ENCODE peak calls at places on chromosomes 1 and 21, in ten cellular contexts. M is amniotic stem cell; D is activated CD4-positive, alpha-beta T cell treated with anti-CD3 and anti-CD28 coated beads, Interleukin-2, amount 50 U/mL, for 24 hours; X is AG10803; B is astrocyte of the spinal cord; H is GM04504; P is brain microvascular endothelial cell; L is NCI-H1092; Z is neural progenitor cell; G is GOT3. T is an unnamed sample.

GRCh38 chr1:38958967-38959366 is 17.3 kb upstream of the RHBDL2 start:
- DNase-seq in M (no peak), D (no peak), X (peak), B (peak), H (no peak), P (peak), L (no peak), Z (no peak), G (no peak), T (no peak)

GRCh38 chr1:1906185-1907097 is 8.6 kb upstream of the CALML6 start:
- DNase-seq in M (peak), D (peak), X (peak), B (peak), H (peak), P (peak), L (no peak), Z (peak), G (peak), T (peak)

GRCh38 chr1:99217599-99217998 is 46.7 kb upstream of the PLPPR4 start:
- DNase-seq in M (no peak), D (no peak), X (no peak), B (no peak), H (no peak), P (no peak), L (no peak), Z (no peak), G (no peak), T (no peak)

GRCh38 chr1:207027221-207027777 is 5.3 kb downstream of the C1orf116 start:
- DNase-seq in M (no peak), D (no peak), X (no peak), B (peak), H (no peak), P (peak), L (no peak), Z (no peak), G (no peak), T (no peak)

GRCh38 chr1:228271701-228272251 is 63.9 kb downstream of the OBSCN start:
- DNase-seq in M (no peak), D (no peak), X (no peak), B (no peak), H (no peak), P (no peak), L (no peak), Z (no peak), G (no peak), T (no peak)

GRCh38 chr1:94236630-94237290 is 624 bp downstream of the ARHGAP29 start:
- DNase-seq in M (no peak), D (no peak), X (peak), B (peak), H (peak), P (no peak), L (peak), Z (peak), G (no peak), T (no peak)

GRCh38 chr1:170665625-170666024 is 1.7 kb downstream of the PRRX1 start:
- DNase-seq in M (no peak), D (no peak), X (peak), B (peak), H (no peak), P (peak), L (no peak), Z (peak), G (no peak), T (no peak)

GRCh38 chr21:42461881-42462877 is 33.8 kb downstream of the RSPH1 start:
- DNase-seq in M (no peak), D (no peak), X (no peak), B (no peak), H (no peak), P (no peak), L (peak), Z (no peak), G (no peak), T (peak)

GRCh38 chr1:166151804-166152203 is 15.0 kb downstream of the FAM78B start:
- DNase-seq in M (no peak), D (no peak), X (no peak), B (no peak), H (no peak), P (no peak), L (no peak), Z (no peak), G (no peak), T (no peak)

GRCh38 chr1:212437179-212437798 is 4.6 kb downstream of the NENF start:
- DNase-seq in M (no peak), D (no peak), X (no peak), B (no peak), H (no peak), P (no peak), L (no peak), Z (no peak), G (no peak), T (no peak)

GRCh38 chr1:174700775-174701174 is 253.0 kb downstream of the GPR52 start:
- DNase-seq in M (no peak), D (no peak), X (peak), B (peak), H (peak), P (no peak), L (no peak), Z (no peak), G (no peak), T (no peak)

GRCh38 chr1:56773341-56774066 is 45.7 kb downstream of the FYB2 start:
- DNase-seq in M (no peak), D (no peak), X (peak), B (no peak), H (peak), P (no peak), L (no peak), Z (no peak), G (no peak), T (no peak)

GRCh38 chr21:21973806-21974205 is 975.6 kb downstream of the NCAM2 start:
- DNase-seq in M (no peak), D (no peak), X (no peak), B (peak), H (no peak), P (no peak), L (no peak), Z (peak), G (no peak), T (no peak)

GRCh38 chr1:38257374-38257773 is 210.8 kb upstream of the POU3F1 start:
- DNase-seq in M (no peak), D (no peak), X (no peak), B (no peak), H (no peak), P (no peak), L (no peak), Z (no peak), G (no peak), T (no peak)

GRCh38 chr1:223456747-223457146 is 63.5 kb downstream of the CCDC185 start:
- DNase-seq in M (no peak), D (no peak), X (no peak), B (no peak), H (no peak), P (no peak), L (no peak), Z (no peak), G (no peak), T (no peak)

GRCh38 chr1:11929849-11930248 is 3.6 kb upstream of the KIAA2013 start:
- DNase-seq in M (no peak), D (no peak), X (peak), B (peak), H (no peak), P (no peak), L (peak), Z (no peak), G (no peak), T (no peak)

GRCh38 chr21:46298083-46298412 is 11.9 kb downstream of the YBEY start:
- DNase-seq in M (no peak), D (no peak), X (peak), B (no peak), H (no peak), P (no peak), L (no peak), Z (no peak), G (no peak), T (no peak)

GRCh38 chr1:181206979-181207790 is 118.7 kb downstream of the IER5 start:
- DNase-seq in M (no peak), D (no peak), X (no peak), B (no peak), H (no peak), P (no peak), L (no peak), Z (no peak), G (no peak), T (no peak)

GRCh38 chr1:20119351-20119750 is at the start of gene PLA2G2D:
- DNase-seq in M (no peak), D (no peak), X (no peak), B (no peak), H (no peak), P (no peak), L (no peak), Z (no peak), G (no peak), T (no peak)

GRCh38 chr21:29174607-29175013 is 44.2 kb downstream of the MAP3K7CL start:
- DNase-seq in M (no peak), D (no peak), X (no peak), B (no peak), H (no peak), P (no peak), L (no peak), Z (no peak), G (no peak), T (no peak)

GRCh38 chr1:62912028-62912638 is 128.2 kb downstream of the ATG4C start:
- DNase-seq in M (no peak), D (no peak), X (peak), B (peak), H (no peak), P (peak), L (no peak), Z (peak), G (no peak), T (no peak)

GRCh38 chr21:16070207-16070651 is 340.4 kb downstream of the USP25 start:
- DNase-seq in M (no peak), D (no peak), X (peak), B (peak), H (no peak), P (no peak), L (peak), Z (no peak), G (peak), T (no peak)

GRCh38 chr1:5915587-5916571 is 76.3 kb downstream of the NPHP4 start:
- DNase-seq in M (peak), D (peak), X (peak), B (peak), H (peak), P (peak), L (no peak), Z (peak), G (no peak), T (no peak)

GRCh38 chr1:220990417-220991337 is 111.4 kb downstream of the HLX start:
- DNase-seq in M (peak), D (no peak), X (peak), B (peak), H (no peak), P (peak), L (no peak), Z (no peak), G (no peak), T (no peak)

GRCh38 chr1:224774378-224774777 is 155.1 kb upstream of the DNAH14 start:
- DNase-seq in M (no peak), D (no peak), X (no peak), B (no peak), H (no peak), P (no peak), L (no peak), Z (no peak), G (no peak), T (no peak)

GRCh38 chr1:180247580-180247979 is 17.5 kb downstream of the LHX4 start:
- DNase-seq in M (no peak), D (no peak), X (no peak), B (no peak), H (no peak), P (no peak), L (no peak), Z (no peak), G (no peak), T (no peak)

GRCh38 chr1:226736001-226736907 is 2.8 kb downstream of the ITPKB start:
- DNase-seq in M (no peak), D (no peak), X (no peak), B (peak), H (no peak), P (no peak), L (no peak), Z (peak), G (no peak), T (no peak)

GRCh38 chr1:192477630-192478029 is 97.9 kb upstream of the RGS1 start:
- DNase-seq in M (peak), D (no peak), X (peak), B (peak), H (peak), P (no peak), L (no peak), Z (no peak), G (no peak), T (no peak)

GRCh38 chr1:34696230-34696629 is 58.6 kb upstream of the GJB5 start:
- DNase-seq in M (no peak), D (no peak), X (peak), B (no peak), H (no peak), P (no peak), L (no peak), Z (no peak), G (no peak), T (no peak)

GRCh38 chr1:32998997-32999396 is 34.4 kb upstream of the RNF19B start:
- DNase-seq in M (no peak), D (no peak), X (no peak), B (no peak), H (no peak), P (no peak), L (no peak), Z (no peak), G (no peak), T (no peak)

GRCh38 chr1:2412773-2413494 is 570 bp upstream of the PEX10 start:
- DNase-seq in M (no peak), D (no peak), X (peak), B (no peak), H (peak), P (no peak), L (peak), Z (peak), G (no peak), T (no peak)

GRCh38 chr1:53629101-53629691 is 109.8 kb downstream of the GLIS1 start:
- DNase-seq in M (no peak), D (no peak), X (no peak), B (no peak), H (no peak), P (no peak), L (no peak), Z (no peak), G (no peak), T (no peak)

GRCh38 chr1:76547916-76548315 is 319.4 kb upstream of the ST6GALNAC5 start:
- DNase-seq in M (no peak), D (no peak), X (no peak), B (no peak), H (no peak), P (no peak), L (no peak), Z (peak), G (no peak), T (no peak)

GRCh38 chr1:157272899-157273774 is 134.9 kb upstream of the ETV3 start:
- DNase-seq in M (no peak), D (no peak), X (no peak), B (no peak), H (no peak), P (no peak), L (no peak), Z (no peak), G (no peak), T (no peak)

GRCh38 chr1:209853677-209854076 is 25.9 kb downstream of the UTP25 start:
- DNase-seq in M (no peak), D (no peak), X (no peak), B (no peak), H (no peak), P (no peak), L (no peak), Z (no peak), G (no peak), T (no peak)

GRCh38 chr1:172507741-172508140 is 25.2 kb upstream of the SUCO start:
- DNase-seq in M (no peak), D (no peak), X (no peak), B (no peak), H (no peak), P (no peak), L (no peak), Z (no peak), G (no peak), T (no peak)

GRCh38 chr1:152917794-152918193 is 9.4 kb downstream of the IVL start:
- DNase-seq in M (no peak), D (no peak), X (no peak), B (no peak), H (no peak), P (no peak), L (no peak), Z (no peak), G (no peak), T (no peak)

GRCh38 chr1:65003316-65003664 is 36.9 kb upstream of the JAK1 start:
- DNase-seq in M (no peak), D (no peak), X (no peak), B (no peak), H (no peak), P (no peak), L (no peak), Z (peak), G (no peak), T (no peak)